ENCODE peak calls at places on chromosomes 2 and 18, in five cellular contexts. A is H1, M is HepG2, J is K562, O is GM12878. X is an unnamed sample.

GRCh38 chr2:25332571-25332970 is 9.2 kb downstream of the DNMT3A start:
- DNase-seq in J (no peak), M (no peak), A (no peak), O (no peak), X (no peak)

GRCh38 chr2:109736177-109736827 is 57.8 kb upstream of the RGPD5 start:
- DNase-seq in M (peak; percentile 69), A (no peak), J (peak; percentile 16), O (no peak), X (peak; percentile 62)

GRCh38 chr18:2797951-2798350 is 48.9 kb upstream of the EMILIN2 start:
- DNase-seq in J (no peak), O (peak; percentile 8), M (no peak), A (no peak), X (no peak)

GRCh38 chr2:85549826-85550225 is 10.9 kb downstream of the MAT2A start:
- DNase-seq in O (no peak), A (no peak), J (no peak), M (no peak), X (no peak)

GRCh38 chr18:7592305-7593071 is 25.4 kb downstream of the PTPRM start:
- DNase-seq in A (peak; percentile 55), O (no peak), J (no peak), M (no peak), X (no peak)

GRCh38 chr2:239523944-239524310 is 123.1 kb upstream of the HDAC4 start:
- DNase-seq in A (no peak), J (no peak), O (no peak), M (no peak), X (no peak)

GRCh38 chr18:24878289-24878688 is 417.9 kb downstream of the HRH4 start:
- DNase-seq in M (peak; percentile 7), J (no peak), O (no peak), A (no peak), X (no peak)

GRCh38 chr18:3919396-3920061 is 469.6 kb downstream of the TGIF1 start:
- DNase-seq in M (no peak), A (no peak), J (no peak), O (no peak), X (no peak)

GRCh38 chr2:75627902-75628504 is 18.6 kb upstream of the MRPL19 start:
- DNase-seq in A (peak; percentile 85), M (peak; percentile 75), O (no peak), J (peak; percentile 67), X (peak; percentile 57)

GRCh38 chr2:149860276-149860921 is 272.8 kb upstream of the MMADHC start:
- DNase-seq in O (no peak), M (peak; percentile 39), A (no peak), J (no peak), X (no peak)

GRCh38 chr2:143745060-143745459 is 615.8 kb downstream of the ARHGAP15 start:
- DNase-seq in J (no peak), O (no peak), A (no peak), M (no peak), X (no peak)

GRCh38 chr18:48841381-48842258 is 109.1 kb downstream of the SMAD7 start:
- DNase-seq in O (no peak), J (peak; percentile 33), A (no peak), M (peak; percentile 27), X (no peak)

GRCh38 chr18:75377975-75378673 is 49.4 kb downstream of the SMIM21 start:
- DNase-seq in J (no peak), A (no peak), M (no peak), O (no peak), X (no peak)

GRCh38 chr2:45276914-45277313 is 267.7 kb upstream of the SIX2 start:
- DNase-seq in O (no peak), J (no peak), M (peak; percentile 70), A (no peak), X (no peak)

GRCh38 chr2:176680916-176681315 is 411.7 kb downstream of the MTX2 start:
- DNase-seq in O (no peak), J (no peak), M (no peak), A (no peak), X (no peak)

GRCh38 chr2:28414583-28414982 is 21.9 kb downstream of the FOSL2 start:
- DNase-seq in J (no peak), A (no peak), M (no peak), O (no peak), X (no peak)

GRCh38 chr18:4233468-4233867 is 221.6 kb downstream of the DLGAP1 start:
- DNase-seq in A (no peak), O (no peak), M (no peak), J (no peak), X (no peak)

GRCh38 chr2:141931797-141932196 is 199.0 kb downstream of the LRP1B start:
- DNase-seq in J (no peak), M (no peak), O (no peak), A (no peak), X (no peak)

GRCh38 chr18:55868909-55869308 is 280.9 kb upstream of the TCF4 start:
- DNase-seq in M (no peak), A (no peak), J (no peak), O (no peak), X (no peak)

GRCh38 chr2:127386764-127387654 is 766 bp downstream of the MAP3K2 start:
- DNase-seq in J (peak; percentile 73), M (peak; percentile 91), O (no peak), A (peak; percentile 83), X (peak; percentile 65)

GRCh38 chr2:31075936-31076590 is 62.2 kb downstream of the GALNT14 start:
- DNase-seq in M (no peak), O (no peak), A (peak; percentile 20), J (no peak), X (no peak)

GRCh38 chr2:131076707-131077106 is 16.6 kb downstream of the FAM168B start:
- DNase-seq in A (no peak), O (no peak), J (no peak), M (peak; percentile 57), X (no peak)

GRCh38 chr2:85539361-85540130 is 578 bp downstream of the MAT2A start:
- DNase-seq in A (peak; percentile 62), O (peak; percentile 36), M (peak; percentile 59), J (peak; percentile 72), X (no peak)

GRCh38 chr2:156787517-156787916 is 351.3 kb downstream of the GPD2 start:
- DNase-seq in M (no peak), O (no peak), J (no peak), A (no peak), X (no peak)

GRCh38 chr18:26312196-26312595 is 86.0 kb downstream of the TAF4B start:
- DNase-seq in O (no peak), J (no peak), A (no peak), M (no peak), X (no peak)

GRCh38 chr2:191351921-191352320 is 106.7 kb downstream of the MYO1B start:
- DNase-seq in A (no peak), O (no peak), M (no peak), J (no peak), X (no peak)
- TF ChIP-seq SRF in A (no peak), O (no peak), M (no peak), J (no peak), X (no peak)

GRCh38 chr2:199662245-199662644 is 188.7 kb downstream of the FTCDNL1 start:
- DNase-seq in O (no peak), A (no peak), M (no peak), J (no peak), X (no peak)

GRCh38 chr2:199660167-199660566 is 190.8 kb downstream of the FTCDNL1 start:
- DNase-seq in O (no peak), M (no peak), A (no peak), J (no peak), X (no peak)

GRCh38 chr2:199663157-199663556 is 187.8 kb downstream of the FTCDNL1 start:
- DNase-seq in M (no peak), A (no peak), O (peak; percentile 2), J (no peak), X (no peak)

GRCh38 chr2:199659207-199659606 is 191.8 kb downstream of the FTCDNL1 start:
- DNase-seq in M (no peak), O (no peak), A (peak; percentile 85), J (peak; percentile 59), X (no peak)
- H3K9ac ChIP-seq in M (no peak overlapping the region), O (no peak overlapping the region), A (no peak overlapping the region), J (peak overlapping the region; percentile 67), X (no peak overlapping the region)

GRCh38 chr18:45517181-45517741 is 98.0 kb upstream of the SLC14A2 start:
- DNase-seq in M (no peak), J (no peak), O (no peak), A (no peak), X (no peak)
- TF ChIP-seq SRF in M (no peak), J (no peak), O (no peak), A (no peak), X (no peak)

GRCh38 chr2:236769981-236770671 is 200.5 kb downstream of the ACKR3 start:
- DNase-seq in O (no peak), J (no peak), M (no peak), A (no peak), X (no peak)
- H3K9ac ChIP-seq in O (no peak overlapping the region), J (no peak overlapping the region), M (no peak overlapping the region), A (no peak overlapping the region), X (no peak overlapping the region)

DNA sequence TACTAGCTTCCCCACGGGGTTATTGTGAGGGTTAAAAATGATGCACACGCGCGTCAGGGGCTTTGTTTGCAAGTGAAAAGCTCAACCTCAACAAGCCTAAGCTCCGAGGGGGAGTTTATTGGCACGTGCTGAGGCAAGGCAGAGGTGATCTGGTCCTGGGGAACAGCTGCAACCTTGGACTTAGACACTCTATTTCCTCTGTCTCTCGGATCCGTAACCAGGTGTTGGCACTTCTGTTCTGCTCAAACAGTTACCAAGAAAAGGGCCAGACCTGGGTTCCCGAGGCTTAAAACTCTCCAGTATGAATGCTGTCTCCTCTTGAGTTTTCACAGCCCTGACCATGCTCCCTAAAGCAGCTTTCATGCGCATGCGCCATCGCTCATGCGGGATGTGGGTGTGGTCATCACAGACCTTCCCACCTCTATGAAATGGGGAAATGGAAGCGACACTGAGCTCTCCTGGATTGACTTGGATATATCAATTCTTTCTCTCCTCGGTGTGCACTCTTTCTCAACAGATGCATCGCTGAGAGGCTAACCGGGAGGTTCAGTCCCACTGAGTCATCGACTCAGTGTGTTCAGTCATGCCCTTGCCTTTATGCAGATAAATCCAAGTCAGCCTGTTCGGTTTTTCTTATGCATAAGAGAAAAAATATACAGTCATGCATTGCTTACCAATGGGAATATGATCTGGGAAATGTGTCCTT is 19.9 kb upstream of the RAB31 start:
- DNase-seq in A (no peak), O (no peak), J (peak; percentile 76), M (no peak), X (no peak)
- TF ChIP-seq SRF in A (no peak), O (no peak), J (no peak), M (no peak), X (no peak)

DNA sequence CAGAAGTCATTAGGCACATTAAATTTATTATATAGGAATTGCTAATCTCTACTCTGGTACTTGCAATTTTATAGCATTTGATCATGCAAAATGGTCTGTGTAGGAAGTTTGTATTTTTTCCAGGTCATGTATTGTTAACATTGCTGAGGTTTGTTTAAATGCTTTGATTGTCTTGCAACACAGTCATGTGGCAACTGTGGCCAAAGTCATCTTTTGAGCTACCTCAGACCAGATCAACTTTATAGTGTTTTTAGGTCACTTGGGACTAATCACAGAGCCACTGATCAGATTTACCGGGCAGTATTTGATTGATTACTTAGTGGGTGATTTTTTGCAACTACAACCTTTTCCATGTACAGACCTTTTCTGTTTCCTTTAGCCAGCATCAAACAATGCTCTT is 3.7 kb downstream of the SERPINB5 start:
- DNase-seq in A (no peak), J (no peak), O (no peak), M (no peak), X (no peak)
- H3K9ac ChIP-seq in A (no peak overlapping the region), J (no peak overlapping the region), O (no peak overlapping the region), M (no peak overlapping the region), X (no peak overlapping the region)

GRCh38 chr2:47189635-47190034 is 34.5 kb upstream of the STPG4 start:
- DNase-seq in O (no peak), M (no peak), J (no peak), A (no peak), X (no peak)
- TF ChIP-seq SRF in O (no peak), M (no peak), J (no peak), A (no peak), X (no peak)

GRCh38 chr2:10330700-10331032 is 28.0 kb downstream of the HPCAL1 start:
- DNase-seq in M (no peak), J (no peak), A (no peak), O (no peak), X (no peak)
- H3K9ac ChIP-seq in M (peak overlapping the region; percentile 49), J (no peak overlapping the region), A (no peak overlapping the region), O (no peak overlapping the region), X (peak overlapping the region; percentile 47)